ENCODE peak calls at places on chromosomes 1 and 21, in four cellular contexts. U, Z, R and M are unnamed samples.

GRCh38 chr1:116764906-116765862 is 11.0 kb downstream of the CD2 start:
- DNase-seq in U (no peak), R (no peak), Z (no peak), M (no peak)

GRCh38 chr1:215484111-215484914 is 82.8 kb upstream of the KCTD3 start:
- DNase-seq in Z (no peak), R (no peak), U (no peak), M (no peak)

GRCh38 chr1:109655624-109656519 is at the start of gene GSTM4:
- DNase-seq in U (peak), R (peak), Z (peak), M (peak)

GRCh38 chr21:43331962-43332458 is 94.9 kb downstream of the SIK1 start:
- DNase-seq in Z (no peak), R (no peak), U (peak), M (no peak)

GRCh38 chr1:160353223-160353622 is 10.0 kb downstream of the NCSTN start:
- DNase-seq in U (no peak), R (no peak), Z (no peak), M (no peak)

GRCh38 chr1:47612816-47613215 is 175.0 kb downstream of the FOXD2 start:
- DNase-seq in Z (no peak), U (no peak), R (no peak), M (no peak)

GRCh38 chr21:41396452-41397107 is 29.5 kb upstream of the MX1 start:
- DNase-seq in R (no peak), U (peak), Z (no peak), M (no peak)

GRCh38 chr1:161726631-161727342 is 5.4 kb downstream of the FCRLB start:
- DNase-seq in R (peak), Z (peak), U (peak), M (peak)

GRCh38 chr1:14037101-14037807 is 337.3 kb downstream of the PRDM2 start:
- DNase-seq in Z (no peak), R (no peak), U (no peak), M (no peak)

GRCh38 chr1:58803858-58804257 is 20.0 kb upstream of the JUN start:
- DNase-seq in Z (no peak), R (no peak), U (no peak), M (no peak)

GRCh38 chr21:14603202-14603601 is 57.1 kb upstream of the SAMSN1 start:
- DNase-seq in U (no peak), Z (no peak), R (no peak), M (no peak)

GRCh38 chr1:234710936-234711335 is 101.0 kb upstream of the IRF2BP2 start:
- DNase-seq in U (peak), R (no peak), Z (no peak), M (no peak)

GRCh38 chr21:31184462-31184861 is 146.2 kb upstream of the KRTAP19-8 start:
- DNase-seq in U (no peak), Z (peak), R (peak), M (no peak)

GRCh38 chr1:230068952-230069684 is 2.1 kb downstream of the GALNT2 start:
- DNase-seq in Z (no peak), R (no peak), U (no peak), M (no peak)

GRCh38 chr21:43369124-43369523 is 57.8 kb downstream of the SIK1 start:
- DNase-seq in R (no peak), Z (no peak), U (no peak), M (no peak)